ENCODE peak calls at places on chromosomes 2 and 18, in nine cellular contexts. U is CD8-positive, alpha-beta memory T cell; M is CD4-positive, alpha-beta T cell; G is ascending aorta; D is mammary epithelial cell; C is effector memory CD4-positive, alpha-beta T cell; P is psoas muscle; B is PC-9; L is IMR-90. S is an unnamed sample.

GRCh38 chr2:72605836-72606442 is 219.9 kb downstream of the EXOC6B start:
- DNase-seq in C (no peak), P (no peak), M (no peak), G (no peak), D (no peak), B (no peak), L (peak), U (no peak), S (no peak)

GRCh38 chr18:58490238-58490637 is 138.7 kb downstream of the ALPK2 start:
- DNase-seq in D (no peak), U (no peak), B (no peak), G (no peak), L (no peak), P (no peak), M (no peak), C (no peak), S (no peak)

GRCh38 chr18:76435321-76435989 is 59.6 kb downstream of the ZNF516 start:
- DNase-seq in L (no peak), U (no peak), M (no peak), P (no peak), D (no peak), C (no peak), B (no peak), G (no peak), S (no peak)

GRCh38 chr18:49224130-49224529 is 236.3 kb downstream of the DYM start:
- DNase-seq in L (no peak), P (no peak), B (no peak), C (no peak), G (no peak), U (no peak), M (no peak), D (peak), S (no peak)

GRCh38 chr2:178286636-178287035 is 92.3 kb downstream of the OSBPL6 start:
- DNase-seq in G (no peak), D (no peak), U (no peak), L (no peak), C (no peak), B (no peak), P (no peak), M (no peak), S (no peak)

GRCh38 chr2:106187426-106187825 is 6.7 kb downstream of the UXS1 start:
- DNase-seq in P (no peak), G (no peak), L (no peak), B (no peak), U (no peak), D (no peak), C (no peak), M (no peak), S (no peak)

GRCh38 chr2:189297446-189297845 is 117.9 kb upstream of the COL5A2 start:
- DNase-seq in D (peak), G (no peak), P (no peak), L (peak), U (no peak), C (no peak), B (no peak), M (no peak), S (no peak)

GRCh38 chr2:214960677-214961076 is 151.2 kb upstream of the BARD1 start:
- DNase-seq in P (no peak), G (no peak), M (no peak), B (no peak), U (no peak), C (no peak), D (peak), L (peak), S (no peak)

GRCh38 chr2:50591642-50592041 is 440.3 kb downstream of the NRXN1 start:
- DNase-seq in P (peak), G (no peak), B (no peak), L (no peak), D (no peak), U (no peak), M (no peak), C (no peak), S (no peak)

GRCh38 chr2:198326431-198326830 is 522.0 kb downstream of the PLCL1 start:
- DNase-seq in U (no peak), M (no peak), D (no peak), B (no peak), P (no peak), L (no peak), G (no peak), C (no peak), S (no peak)

GRCh38 chr18:32351014-32351413 is 119.7 kb downstream of the GAREM1 start:
- DNase-seq in U (no peak), C (no peak), B (no peak), P (no peak), M (no peak), G (no peak), L (peak), D (no peak), S (no peak)

GRCh38 chr18:9233771-9234440 is 97.3 kb downstream of the ANKRD12 start:
- DNase-seq in C (no peak), L (no peak), G (no peak), M (no peak), B (no peak), U (no peak), D (no peak), P (no peak), S (no peak)

GRCh38 chr2:75292826-75293225 is 93.5 kb upstream of the TACR1 start:
- DNase-seq in L (peak), G (no peak), C (no peak), P (no peak), D (peak), U (no peak), B (peak), M (no peak), S (peak)

GRCh38 chr2:133968446-133968845 is 285.4 kb upstream of the MGAT5 start:
- DNase-seq in B (no peak), C (no peak), L (no peak), G (no peak), U (no peak), M (no peak), D (no peak), P (no peak), S (no peak)

GRCh38 chr18:79493801-79494211 is 98.1 kb downstream of the NFATC1 start:
- DNase-seq in P (no peak), C (no peak), M (no peak), U (no peak), B (no peak), G (no peak), L (no peak), D (no peak), S (no peak)

GRCh38 chr2:33605059-33605458 is 6.0 kb upstream of the FAM98A start:
- DNase-seq in U (no peak), L (no peak), G (no peak), B (no peak), P (no peak), M (no peak), D (no peak), C (no peak), S (no peak)

GRCh38 chr2:33607137-33607781 is 8.2 kb upstream of the FAM98A start:
- DNase-seq in L (no peak), M (no peak), U (no peak), C (no peak), G (no peak), D (no peak), P (no peak), B (peak), S (no peak)

GRCh38 chr2:33606622-33607021 is 7.5 kb upstream of the FAM98A start:
- DNase-seq in U (no peak), P (no peak), C (no peak), G (no peak), B (no peak), L (no peak), D (no peak), M (no peak), S (no peak)

GRCh38 chr2:33603416-33603815 is 4.3 kb upstream of the FAM98A start:
- DNase-seq in C (no peak), L (no peak), B (peak), D (no peak), G (no peak), U (no peak), P (no peak), M (no peak), S (no peak)

DNA sequence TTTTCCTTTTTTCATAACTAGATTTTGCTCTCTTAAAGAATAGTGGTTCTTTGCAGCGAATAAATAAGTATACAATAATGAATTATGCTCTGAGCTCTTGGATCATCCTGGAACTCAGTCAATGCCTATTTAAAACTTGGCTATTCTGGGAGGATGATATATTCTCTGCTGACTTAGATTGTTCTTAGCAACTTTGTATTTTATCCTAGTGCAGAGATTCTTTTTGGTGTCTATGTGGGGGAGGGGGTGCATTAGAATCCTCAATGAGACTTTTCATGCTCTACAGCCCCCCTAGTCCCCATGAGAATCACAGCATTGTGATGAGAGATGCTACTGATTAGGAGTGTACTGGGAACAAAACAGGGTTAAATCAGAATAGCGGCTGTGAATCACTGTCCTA is 8.8 kb upstream of the FAM98A start:
- DNase-seq in P (no peak), G (no peak), C (no peak), L (no peak), M (no peak), B (no peak), U (no peak), D (no peak), S (no peak)
- H3K27ac ChIP-seq in P (peak), G (no peak), C (no peak), L (no peak), M (no peak), B (no peak), U (no peak), D (no peak), S (no peak)

GRCh38 chr2:230412846-230413245 is 3.2 kb upstream of the SP100 start:
- DNase-seq in G (no peak), B (no peak), L (no peak), P (no peak), M (no peak), C (no peak), D (no peak), U (no peak), S (no peak)
- H3K27ac ChIP-seq in G (no peak), B (no peak), L (no peak), P (peak), M (no peak), C (no peak), D (no peak), U (no peak), S (no peak)

DNA sequence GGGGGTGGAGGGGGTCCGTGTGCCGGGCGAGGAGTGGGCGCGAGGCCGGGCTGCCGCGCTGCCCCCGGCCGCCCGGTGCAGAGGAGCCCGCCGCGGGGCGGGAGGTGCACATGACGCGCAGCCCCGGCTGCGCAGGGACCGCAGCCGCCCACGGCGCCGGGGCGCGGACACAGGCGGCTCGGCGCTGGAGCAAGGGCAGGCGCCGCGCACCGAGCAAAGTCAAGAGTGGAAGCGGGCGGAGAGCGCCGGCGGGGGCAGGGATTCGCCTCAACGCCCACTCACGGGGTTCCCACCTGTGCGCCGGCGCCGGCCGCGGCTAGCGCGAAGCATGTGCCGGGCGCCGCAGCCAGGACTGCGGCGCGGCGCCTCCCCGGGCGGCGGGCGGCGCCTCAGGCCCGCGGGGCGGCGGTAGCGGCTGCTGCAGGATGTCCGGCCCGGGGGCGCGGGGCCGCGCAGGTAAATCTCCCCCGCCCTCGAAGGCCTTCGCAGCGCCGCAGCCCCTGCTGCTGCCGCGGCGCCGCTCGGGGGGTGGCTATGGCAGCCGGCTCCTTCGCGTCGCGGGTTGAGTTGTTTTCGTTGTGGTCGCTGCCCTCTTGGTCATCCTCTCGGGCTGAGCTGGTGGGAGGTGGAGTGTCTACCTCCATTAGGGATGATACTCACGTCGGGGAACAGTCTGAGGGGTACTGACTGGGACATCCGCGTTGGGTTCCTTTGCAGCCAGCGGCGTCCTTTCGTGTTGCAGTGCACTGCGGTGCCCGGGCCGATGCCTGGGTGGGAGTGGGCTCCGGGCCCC is 216.3 kb upstream of the DTNA start:
- DNase-seq in C (no peak), L (no peak), U (no peak), B (no peak), P (peak), G (no peak), D (peak), M (no peak), S (no peak)
- H3K27ac ChIP-seq in C (no peak), L (no peak), U (no peak), B (no peak), P (peak), G (peak), D (no peak), M (no peak), S (peak)

DNA sequence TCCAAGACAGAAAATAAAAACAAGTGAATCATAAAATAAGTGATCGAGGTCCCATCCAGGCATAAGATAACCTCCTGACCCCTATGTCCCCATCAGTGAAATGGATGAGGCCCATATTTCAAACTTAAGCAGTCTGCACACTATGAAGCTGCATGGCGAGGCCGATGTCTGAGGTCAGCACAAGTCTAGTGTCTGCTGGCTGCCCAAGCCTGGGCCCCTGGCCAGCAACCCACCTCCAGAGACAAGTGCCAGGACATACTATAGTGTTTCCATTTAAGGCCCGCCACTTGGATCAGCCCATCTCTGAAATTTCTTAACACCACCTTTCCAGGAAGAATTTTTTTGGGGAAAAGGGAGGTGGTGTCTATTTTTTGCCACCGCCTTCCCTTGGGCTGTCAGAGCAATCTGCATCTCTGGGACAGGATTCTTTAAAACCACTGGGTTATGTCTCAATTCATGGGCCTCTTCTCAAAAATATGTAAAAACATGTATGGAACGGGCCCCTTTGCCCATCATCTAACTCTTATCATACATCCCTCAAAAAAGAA is 1.8 kb downstream of the ACVR1 start:
- DNase-seq in P (peak), U (no peak), G (no peak), M (no peak), L (no peak), D (no peak), B (no peak), C (no peak), S (no peak)
- H3K27ac ChIP-seq in P (peak), U (peak), G (peak), M (no peak), L (peak), D (peak), B (no peak), C (no peak), S (peak)

GRCh38 chr2:217913415-217913814 is 89.4 kb downstream of the TNS1 start:
- DNase-seq in L (no peak), U (no peak), B (no peak), G (no peak), C (no peak), P (peak), D (no peak), M (no peak), S (no peak)
- H3K27ac ChIP-seq in L (no peak), U (no peak), B (no peak), G (peak), C (no peak), P (peak), D (no peak), M (no peak), S (no peak)